ENCODE peak calls at places on chromosomes 7 and 10, in four cellular contexts. One of them, this sample, is unnamed.

GRCh38 chr10:90817173-90817889 is 40.5 kb downstream of the HTR7 start:
- DNase-seq in cardiac muscle cell: peak; percentile 5
- DNase-seq in T-helper 2 cell: no peak
- DNase-seq in NCI-H345: no peak
- DNase-seq in this sample: no peak

GRCh38 chr7:44793919-44794715 is 2.4 kb upstream of the PPIA start:
- DNase-seq in cardiac muscle cell: no peak
- DNase-seq in T-helper 2 cell: no peak
- DNase-seq in NCI-H345: no peak
- DNase-seq in this sample: no peak

GRCh38 chr10:44988957-44989620 is 10.5 kb upstream of the DEPP1 start:
- DNase-seq in cardiac muscle cell: no peak
- DNase-seq in T-helper 2 cell: no peak
- DNase-seq in NCI-H345: no peak
- DNase-seq in this sample: no peak

GRCh38 chr7:55532150-55532917 is 40.0 kb downstream of the VOPP1 start:
- DNase-seq in cardiac muscle cell: no peak
- DNase-seq in T-helper 2 cell: no peak
- DNase-seq in NCI-H345: no peak
- DNase-seq in this sample: no peak

GRCh38 chr7:21256310-21256877 is 171.5 kb upstream of the SP4 start:
- DNase-seq in cardiac muscle cell: peak; percentile 57
- DNase-seq in T-helper 2 cell: peak; percentile 43
- DNase-seq in NCI-H345: peak; percentile 51
- DNase-seq in this sample: no peak

GRCh38 chr7:30349170-30349569 is 64.8 kb downstream of the ZNRF2 start:
- DNase-seq in cardiac muscle cell: no peak
- DNase-seq in T-helper 2 cell: no peak
- DNase-seq in NCI-H345: no peak
- DNase-seq in this sample: no peak

GRCh38 chr10:84590794-84591193 is 262.4 kb downstream of the CCSER2 start:
- DNase-seq in cardiac muscle cell: no peak
- DNase-seq in T-helper 2 cell: no peak
- DNase-seq in NCI-H345: peak; percentile 48
- DNase-seq in this sample: no peak

GRCh38 chr7:149459540-149460433 is 1.1 kb downstream of the ZNF777 start:
- DNase-seq in cardiac muscle cell: peak; percentile 15
- DNase-seq in T-helper 2 cell: peak; percentile 49
- DNase-seq in NCI-H345: peak; percentile 7
- DNase-seq in this sample: peak; percentile 32

GRCh38 chr10:19889279-19889678 is 73.0 kb downstream of the PLXDC2 start:
- DNase-seq in cardiac muscle cell: no peak
- DNase-seq in T-helper 2 cell: no peak
- DNase-seq in NCI-H345: no peak
- DNase-seq in this sample: no peak

GRCh38 chr10:75233444-75234016 is 2.2 kb downstream of the COMTD1 start:
- DNase-seq in cardiac muscle cell: no peak
- DNase-seq in T-helper 2 cell: peak; percentile 18
- DNase-seq in NCI-H345: no peak
- DNase-seq in this sample: no peak

GRCh38 chr7:106883627-106884026 is 18.5 kb downstream of the PIK3CG start:
- DNase-seq in cardiac muscle cell: no peak
- DNase-seq in T-helper 2 cell: no peak
- DNase-seq in NCI-H345: no peak
- DNase-seq in this sample: no peak